ENCODE peak calls at places on chromosomes 3 and 15, in nine cellular contexts. S is body of pancreas, G is mammary epithelial cell, E is colonic mucosa, B is left lung, K is ascending aorta, Z is MM.1S, M is upper lobe of right lung, U is DND-41. H is an unnamed sample.

GRCh38 chr3:114706591-114707224 is 412.9 kb downstream of the TIGIT start:
- DNase-seq in K (no peak), Z (peak; percentile 39), E (peak; percentile 28), M (no peak), G (peak; percentile 97), U (no peak), B (no peak), S (peak; percentile 68), H (no peak)

GRCh38 chr3:161851941-161852566 is 355.4 kb downstream of the OTOL1 start:
- DNase-seq in M (peak; percentile 65), U (peak; percentile 66), G (peak; percentile 29), Z (peak; percentile 78), B (no peak), E (peak; percentile 63), K (no peak), S (peak; percentile 38), H (peak; percentile 42)

GRCh38 chr3:43176666-43177065 is 70.8 kb upstream of the POMGNT2 start:
- DNase-seq in Z (no peak), S (no peak), G (no peak), B (no peak), E (no peak), M (no peak), K (no peak), U (no peak), H (no peak)

GRCh38 chr3:54278960-54279359 is 156.6 kb downstream of the CACNA2D3 start:
- DNase-seq in G (no peak), U (no peak), M (no peak), Z (no peak), K (no peak), B (no peak), E (no peak), S (no peak), H (no peak)

GRCh38 chr15:98904466-98905048 is 103.0 kb downstream of the PGPEP1L start:
- DNase-seq in E (peak; percentile 48), B (no peak), U (peak; percentile 47), M (no peak), K (peak; percentile 39), S (no peak), Z (peak; percentile 34), G (peak; percentile 52), H (peak; percentile 60)

GRCh38 chr3:123331006-123331405 is 117.9 kb downstream of the ADCY5 start:
- DNase-seq in M (peak; percentile 42), E (no peak), S (peak; percentile 14), Z (no peak), G (no peak), U (no peak), B (peak; percentile 18), K (peak; percentile 69), H (peak; percentile 68)

GRCh38 chr3:57006949-57007419 is 53.5 kb upstream of the SPATA12 start:
- DNase-seq in U (no peak), S (peak; percentile 59), K (no peak), E (no peak), Z (no peak), B (no peak), M (no peak), G (peak; percentile 95), H (peak; percentile 77)

GRCh38 chr3:97990624-97991277 is 18.5 kb upstream of the RIOX2 start:
- DNase-seq in M (no peak), K (no peak), Z (peak; percentile 55), U (peak; percentile 43), G (no peak), S (no peak), E (no peak), B (no peak), H (no peak)

GRCh38 chr3:25033407-25034029 is 394.5 kb upstream of the RARB start:
- DNase-seq in U (peak; percentile 31), S (peak; percentile 61), B (no peak), K (no peak), M (no peak), E (peak; percentile 40), Z (peak; percentile 52), G (peak; percentile 35), H (no peak)

GRCh38 chr3:190616627-190617026 is 102.7 kb downstream of the IL1RAP start:
- DNase-seq in K (no peak), M (no peak), Z (no peak), G (no peak), E (no peak), U (no peak), S (no peak), B (no peak), H (no peak)

GRCh38 chr3:182414586-182414985 is 378.7 kb upstream of the ATP11B start:
- DNase-seq in B (no peak), S (no peak), U (no peak), Z (no peak), M (no peak), G (no peak), K (no peak), E (no peak), H (no peak)

GRCh38 chr3:8223766-8224165 is 277.9 kb upstream of the LMCD1 start:
- DNase-seq in Z (no peak), M (no peak), K (no peak), E (no peak), B (no peak), S (peak; percentile 22), U (no peak), G (no peak), H (no peak)

DNA sequence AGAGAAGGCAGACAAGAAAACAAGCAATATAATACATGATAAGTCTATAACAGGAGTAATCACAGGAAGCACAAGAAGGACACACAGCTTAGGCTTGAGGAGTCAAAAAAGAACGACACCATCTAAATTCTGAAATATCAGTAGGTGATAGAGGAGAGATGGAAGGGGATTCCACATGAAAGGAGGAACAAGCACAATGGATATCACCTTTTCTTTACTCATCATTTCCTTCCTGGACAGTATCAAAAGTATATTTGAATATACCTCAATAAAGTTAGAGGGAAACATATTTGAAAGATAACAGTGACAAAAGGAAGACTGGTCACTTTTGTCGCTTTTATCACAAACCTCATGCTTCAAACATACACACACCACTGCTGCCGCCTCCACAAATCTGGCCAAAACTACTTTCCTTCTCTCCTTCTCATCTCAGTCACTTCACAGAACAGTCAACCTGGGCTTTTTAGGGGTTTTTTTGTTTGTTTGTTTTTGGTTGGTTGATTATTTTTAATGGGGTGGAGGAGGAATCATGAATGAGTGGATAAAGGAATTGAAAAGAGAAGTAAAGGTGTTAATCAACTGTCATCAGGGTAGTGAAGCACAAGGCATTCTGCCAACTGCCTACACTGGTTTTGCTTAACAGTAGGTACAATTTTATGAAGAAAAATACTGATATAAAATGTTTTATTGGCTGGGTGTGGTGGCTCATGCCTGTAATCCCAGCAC is 18.5 kb downstream of the DENND4A start:
- DNase-seq in E (peak; percentile 47), B (no peak), U (no peak), K (no peak), S (no peak), M (no peak), G (no peak), Z (no peak), H (no peak)
- H3K4me1 ChIP-seq in E (peaks cover 6% of the 10 kb centered on the region), B (peaks cover 61% of the 10 kb centered on the region), U (no peaks in the 10 kb centered on the region), K (no peaks in the 10 kb centered on the region), S (peaks cover 27% of the 10 kb centered on the region), M (peaks cover 6% of the 10 kb centered on the region), G (no peaks in the 10 kb centered on the region), Z (no peaks in the 10 kb centered on the region), H (peaks cover 18% of the 10 kb centered on the region)

GRCh38 chr15:84810073-84810840 is 6.9 kb upstream of the ALPK3 start:
- DNase-seq in M (peak; percentile 40), G (no peak), E (no peak), U (no peak), S (no peak), K (peak; percentile 44), Z (no peak), B (no peak), H (no peak)
- TF ChIP-seq CTCF in M (no peak), G (no peak), E (no peak), U (no peak), S (no peak), K (no peak), Z (no peak), B (no peak), H (no peak)

GRCh38 chr3:185976100-185976499 is 38.3 kb upstream of the TRA2B start:
- DNase-seq in B (no peak), M (no peak), G (no peak), K (peak; percentile 11), Z (no peak), E (no peak), U (no peak), S (no peak), H (no peak)
- H3K4me1 ChIP-seq in B (no peaks in the 10 kb centered on the region), M (no peaks in the 10 kb centered on the region), G (no peaks in the 10 kb centered on the region), K (peaks cover 14% of the 10 kb centered on the region), Z (no peaks in the 10 kb centered on the region), E (no peaks in the 10 kb centered on the region), U (no peaks in the 10 kb centered on the region), S (no peaks in the 10 kb centered on the region), H (no peaks in the 10 kb centered on the region)

GRCh38 chr3:46935168-46935858 is 41.2 kb downstream of the CCDC12 start:
- DNase-seq in G (peak; percentile 87), U (no peak), B (peak; percentile 85), M (no peak), K (peak; percentile 98), Z (no peak), S (peak; percentile 96), E (no peak), H (peak; percentile 95)
- TF ChIP-seq CTCF in G (peak; percentile 88), U (no peak), B (peak; percentile 38), M (peak; percentile 59), K (peak; percentile 68), Z (no peak), S (peak; percentile 8), E (no peak), H (peak; percentile 68)